ENCODE peak calls at places on chromosome 17, in six cellular contexts. One of them, this sample, is unnamed.

GRCh38 chr17:52357855-52358254 is 199.3 kb upstream of the CA10 start:
- DNase-seq in lower lobe of right lung: no peak
- DNase-seq in fibroblast of mammary gland: no peak
- DNase-seq in bronchial epithelial cell: no peak
- DNase-seq in fibroblast of lung: no peak
- DNase-seq in prostate gland: no peak
- DNase-seq in this sample: no peak

GRCh38 chr17:83152745-83153611 is 73.6 kb downstream of the METRNL start:
- DNase-seq in prostate gland: no peak
- DNase-seq in fibroblast of lung: no peak
- DNase-seq in lower lobe of right lung: peak; percentile 77
- DNase-seq in bronchial epithelial cell: no peak
- DNase-seq in fibroblast of mammary gland: no peak
- DNase-seq in this sample: no peak

GRCh38 chr17:8029121-8029520 is 9.7 kb upstream of the ALOX15B start:
- DNase-seq in lower lobe of right lung: no peak
- DNase-seq in bronchial epithelial cell: peak; percentile 84
- DNase-seq in fibroblast of mammary gland: peak; percentile 60
- DNase-seq in fibroblast of lung: no peak
- DNase-seq in prostate gland: no peak
- DNase-seq in this sample: no peak

GRCh38 chr17:52751051-52751450 is 592.5 kb upstream of the CA10 start:
- DNase-seq in fibroblast of lung: no peak
- DNase-seq in prostate gland: no peak
- DNase-seq in fibroblast of mammary gland: no peak
- DNase-seq in lower lobe of right lung: no peak
- DNase-seq in bronchial epithelial cell: no peak
- DNase-seq in this sample: no peak

GRCh38 chr17:20300399-20301037 is 166.8 kb downstream of the LGALS9B start:
- DNase-seq in fibroblast of mammary gland: peak; percentile 77
- DNase-seq in bronchial epithelial cell: no peak
- DNase-seq in fibroblast of lung: no peak
- DNase-seq in prostate gland: no peak
- DNase-seq in lower lobe of right lung: no peak
- DNase-seq in this sample: peak; percentile 35

GRCh38 chr17:53006006-53006405 is 816.7 kb upstream of the KIF2B start:
- DNase-seq in fibroblast of mammary gland: no peak
- DNase-seq in prostate gland: no peak
- DNase-seq in fibroblast of lung: no peak
- DNase-seq in lower lobe of right lung: no peak
- DNase-seq in bronchial epithelial cell: no peak
- DNase-seq in this sample: no peak

GRCh38 chr17:3920940-3921852 is 4.9 kb upstream of the P2RX1 start:
- DNase-seq in bronchial epithelial cell: no peak
- DNase-seq in fibroblast of mammary gland: no peak
- DNase-seq in prostate gland: no peak
- DNase-seq in lower lobe of right lung: no peak
- DNase-seq in fibroblast of lung: no peak
- DNase-seq in this sample: no peak

GRCh38 chr17:60164697-60165096 is 14.9 kb downstream of the CA4 start:
- DNase-seq in lower lobe of right lung: no peak
- DNase-seq in fibroblast of mammary gland: no peak
- DNase-seq in prostate gland: no peak
- DNase-seq in fibroblast of lung: no peak
- DNase-seq in bronchial epithelial cell: no peak
- DNase-seq in this sample: no peak

GRCh38 chr17:57514614-57515013 is 230.5 kb downstream of the CCDC182 start:
- DNase-seq in prostate gland: no peak
- DNase-seq in fibroblast of mammary gland: no peak
- DNase-seq in lower lobe of right lung: no peak
- DNase-seq in bronchial epithelial cell: peak; percentile 37
- DNase-seq in fibroblast of lung: no peak
- DNase-seq in this sample: no peak

GRCh38 chr17:37696366-37696765 is 48.5 kb downstream of the HNF1B start:
- DNase-seq in prostate gland: no peak
- DNase-seq in bronchial epithelial cell: no peak
- DNase-seq in fibroblast of lung: no peak
- DNase-seq in lower lobe of right lung: no peak
- DNase-seq in fibroblast of mammary gland: no peak
- DNase-seq in this sample: no peak

GRCh38 chr17:50210249-50211225 is 9.1 kb upstream of the COL1A1 start:
- DNase-seq in prostate gland: no peak
- DNase-seq in fibroblast of mammary gland: peak; percentile 99
- DNase-seq in lower lobe of right lung: no peak
- DNase-seq in fibroblast of lung: peak; percentile 98
- DNase-seq in bronchial epithelial cell: peak; percentile 61
- DNase-seq in this sample: peak; percentile 97

GRCh38 chr17:82184761-82185160 is 27.9 kb downstream of the CCDC57 start:
- DNase-seq in prostate gland: no peak
- DNase-seq in lower lobe of right lung: peak; percentile 34
- DNase-seq in fibroblast of mammary gland: no peak
- DNase-seq in fibroblast of lung: no peak
- DNase-seq in bronchial epithelial cell: no peak
- DNase-seq in this sample: no peak

GRCh38 chr17:82061047-82061925 is 4.3 kb downstream of the DUS1L start:
- DNase-seq in fibroblast of mammary gland: no peak
- DNase-seq in fibroblast of lung: no peak
- DNase-seq in bronchial epithelial cell: no peak
- DNase-seq in prostate gland: peak; percentile 49
- DNase-seq in lower lobe of right lung: no peak
- DNase-seq in this sample: no peak

GRCh38 chr17:40534431-40535189 is 30.7 kb downstream of the CCR7 start:
- DNase-seq in lower lobe of right lung: no peak
- DNase-seq in prostate gland: no peak
- DNase-seq in bronchial epithelial cell: no peak
- DNase-seq in fibroblast of mammary gland: peak; percentile 40
- DNase-seq in fibroblast of lung: peak; percentile 36
- DNase-seq in this sample: no peak

GRCh38 chr17:32590974-32591373 is 104.2 kb downstream of the CDK5R1 start:
- DNase-seq in bronchial epithelial cell: no peak
- DNase-seq in prostate gland: no peak
- DNase-seq in fibroblast of lung: no peak
- DNase-seq in fibroblast of mammary gland: no peak
- DNase-seq in lower lobe of right lung: no peak
- DNase-seq in this sample: no peak

GRCh38 chr17:32586666-32587065 is 99.9 kb downstream of the CDK5R1 start:
- DNase-seq in fibroblast of lung: no peak
- DNase-seq in fibroblast of mammary gland: peak; percentile 51
- DNase-seq in bronchial epithelial cell: peak; percentile 28
- DNase-seq in lower lobe of right lung: no peak
- DNase-seq in prostate gland: no peak
- DNase-seq in this sample: no peak

GRCh38 chr17:32591428-32591827 is 104.6 kb downstream of the CDK5R1 start:
- DNase-seq in lower lobe of right lung: no peak
- DNase-seq in fibroblast of lung: no peak
- DNase-seq in prostate gland: no peak
- DNase-seq in fibroblast of mammary gland: no peak
- DNase-seq in bronchial epithelial cell: no peak
- DNase-seq in this sample: no peak

GRCh38 chr17:32588135-32588534 is 101.3 kb downstream of the CDK5R1 start:
- DNase-seq in fibroblast of mammary gland: no peak
- DNase-seq in lower lobe of right lung: no peak
- DNase-seq in prostate gland: no peak
- DNase-seq in fibroblast of lung: no peak
- DNase-seq in bronchial epithelial cell: no peak
- DNase-seq in this sample: no peak

GRCh38 chr17:32588982-32589381 is 102.2 kb downstream of the CDK5R1 start:
- DNase-seq in prostate gland: no peak
- DNase-seq in bronchial epithelial cell: no peak
- DNase-seq in fibroblast of mammary gland: no peak
- DNase-seq in lower lobe of right lung: no peak
- DNase-seq in fibroblast of lung: no peak
- DNase-seq in this sample: no peak
- TF ChIP-seq CTCF in prostate gland: no peak
- TF ChIP-seq CTCF in bronchial epithelial cell: peak; percentile 20
- TF ChIP-seq CTCF in fibroblast of mammary gland: peak; percentile 10
- TF ChIP-seq CTCF in lower lobe of right lung: no peak
- TF ChIP-seq CTCF in fibroblast of lung: no peak
- TF ChIP-seq CTCF in this sample: no peak

DNA sequence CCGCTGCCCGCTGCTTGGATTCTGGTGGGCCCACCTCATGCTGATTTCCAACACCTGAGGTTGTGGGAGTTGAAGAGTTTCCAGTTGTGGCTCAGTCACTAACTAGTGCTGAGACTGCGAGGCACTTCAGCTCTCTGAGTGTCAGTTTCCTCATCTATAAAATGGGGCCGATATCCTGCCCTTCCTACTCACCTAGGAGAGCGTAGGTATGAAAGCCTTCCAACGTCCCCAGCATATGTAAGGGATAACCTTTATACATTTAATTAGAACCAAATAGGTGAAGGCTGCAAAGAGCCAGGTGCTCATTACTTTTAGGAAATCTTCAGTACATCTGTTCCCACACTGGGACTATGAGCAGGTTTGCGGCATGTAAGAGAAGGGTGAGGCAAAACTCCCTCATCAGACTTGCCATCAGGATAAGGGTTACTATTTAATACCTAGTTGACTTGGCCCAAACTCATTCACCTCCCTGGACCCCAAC is 782 bp upstream of the KIF18B start:
- DNase-seq in lower lobe of right lung: no peak
- DNase-seq in fibroblast of lung: no peak
- DNase-seq in bronchial epithelial cell: no peak
- DNase-seq in prostate gland: no peak
- DNase-seq in fibroblast of mammary gland: no peak
- DNase-seq in this sample: no peak
- TF ChIP-seq CTCF in lower lobe of right lung: no peak
- TF ChIP-seq CTCF in fibroblast of lung: no peak
- TF ChIP-seq CTCF in bronchial epithelial cell: no peak
- TF ChIP-seq CTCF in prostate gland: no peak
- TF ChIP-seq CTCF in fibroblast of mammary gland: no peak
- TF ChIP-seq CTCF in this sample: no peak

DNA sequence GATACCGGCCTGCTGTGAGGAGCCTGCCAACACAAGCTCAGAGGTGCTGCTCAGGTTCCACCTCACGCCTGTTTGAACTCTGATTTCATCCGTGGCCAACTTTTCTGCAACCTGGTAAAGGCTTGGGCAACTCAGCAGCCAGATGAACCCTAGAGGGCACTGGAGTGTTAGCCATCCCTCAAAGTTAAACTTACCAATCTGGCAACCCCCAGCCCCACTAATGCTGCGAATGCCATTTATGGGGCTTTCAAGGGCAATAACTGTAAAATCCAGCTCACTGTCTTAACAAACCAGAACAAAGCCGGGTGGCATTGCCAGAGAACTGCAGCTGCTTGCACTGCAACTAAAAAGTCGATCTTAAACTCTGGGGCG is 105.5 kb downstream of the AXIN2 start:
- DNase-seq in fibroblast of lung: peak; percentile 41
- DNase-seq in fibroblast of mammary gland: peak; percentile 6
- DNase-seq in prostate gland: peak; percentile 18
- DNase-seq in bronchial epithelial cell: no peak
- DNase-seq in lower lobe of right lung: no peak
- DNase-seq in this sample: peak; percentile 48
- TF ChIP-seq CTCF in fibroblast of lung: peak; percentile 57
- TF ChIP-seq CTCF in fibroblast of mammary gland: peak; percentile 22
- TF ChIP-seq CTCF in prostate gland: peak; percentile 27
- TF ChIP-seq CTCF in bronchial epithelial cell: peak; percentile 23
- TF ChIP-seq CTCF in lower lobe of right lung: peak; percentile 39
- TF ChIP-seq CTCF in this sample: peak; percentile 42

DNA sequence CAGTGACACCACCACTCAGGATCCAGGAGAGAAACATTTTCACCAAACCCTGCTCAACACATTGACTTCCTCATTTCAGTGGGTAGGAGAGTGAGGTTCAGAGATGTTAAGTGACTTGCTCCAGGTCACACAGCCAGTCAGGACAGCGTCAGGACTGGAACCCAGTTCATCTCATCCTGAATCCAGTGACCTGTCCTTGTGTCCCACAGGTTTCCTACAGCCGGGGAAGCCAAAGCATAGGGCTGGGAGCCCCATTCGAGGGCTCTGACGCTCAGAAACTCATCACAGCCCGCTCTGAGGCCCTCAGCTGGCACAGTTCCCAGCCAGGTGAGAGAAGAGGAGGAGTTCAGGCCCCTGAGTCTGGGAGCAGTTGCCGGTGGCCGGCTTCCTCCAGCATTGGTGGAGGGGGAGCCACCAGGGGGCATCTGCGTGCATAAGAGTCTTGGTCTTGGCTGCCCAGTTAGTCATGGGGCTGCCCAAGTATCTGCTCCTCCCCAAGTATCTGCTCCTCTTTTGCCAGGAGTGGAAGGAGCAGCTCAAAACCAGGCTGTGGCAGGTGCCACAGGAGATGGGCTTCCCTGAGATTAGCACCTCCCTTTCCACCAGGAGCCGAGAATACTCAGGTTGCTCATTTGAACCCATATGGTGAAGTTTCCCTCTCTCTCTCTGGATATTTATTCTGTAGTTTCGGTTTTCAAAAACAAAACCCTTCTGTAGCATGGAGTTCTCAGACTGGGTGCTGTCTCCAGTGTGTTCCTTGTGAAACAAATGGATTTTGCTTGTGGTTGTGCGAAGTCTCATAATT is 56.0 kb downstream of the TNFRSF13B start:
- DNase-seq in bronchial epithelial cell: peak; percentile 50
- DNase-seq in fibroblast of mammary gland: peak; percentile 44
- DNase-seq in fibroblast of lung: peak; percentile 5
- DNase-seq in prostate gland: no peak
- DNase-seq in lower lobe of right lung: peak; percentile 75
- DNase-seq in this sample: peak; percentile 40
- TF ChIP-seq CTCF in bronchial epithelial cell: peak; percentile 57
- TF ChIP-seq CTCF in fibroblast of mammary gland: peak; percentile 67
- TF ChIP-seq CTCF in fibroblast of lung: peak; percentile 45
- TF ChIP-seq CTCF in prostate gland: peak; percentile 12
- TF ChIP-seq CTCF in lower lobe of right lung: peak; percentile 46
- TF ChIP-seq CTCF in this sample: peak; percentile 54

DNA sequence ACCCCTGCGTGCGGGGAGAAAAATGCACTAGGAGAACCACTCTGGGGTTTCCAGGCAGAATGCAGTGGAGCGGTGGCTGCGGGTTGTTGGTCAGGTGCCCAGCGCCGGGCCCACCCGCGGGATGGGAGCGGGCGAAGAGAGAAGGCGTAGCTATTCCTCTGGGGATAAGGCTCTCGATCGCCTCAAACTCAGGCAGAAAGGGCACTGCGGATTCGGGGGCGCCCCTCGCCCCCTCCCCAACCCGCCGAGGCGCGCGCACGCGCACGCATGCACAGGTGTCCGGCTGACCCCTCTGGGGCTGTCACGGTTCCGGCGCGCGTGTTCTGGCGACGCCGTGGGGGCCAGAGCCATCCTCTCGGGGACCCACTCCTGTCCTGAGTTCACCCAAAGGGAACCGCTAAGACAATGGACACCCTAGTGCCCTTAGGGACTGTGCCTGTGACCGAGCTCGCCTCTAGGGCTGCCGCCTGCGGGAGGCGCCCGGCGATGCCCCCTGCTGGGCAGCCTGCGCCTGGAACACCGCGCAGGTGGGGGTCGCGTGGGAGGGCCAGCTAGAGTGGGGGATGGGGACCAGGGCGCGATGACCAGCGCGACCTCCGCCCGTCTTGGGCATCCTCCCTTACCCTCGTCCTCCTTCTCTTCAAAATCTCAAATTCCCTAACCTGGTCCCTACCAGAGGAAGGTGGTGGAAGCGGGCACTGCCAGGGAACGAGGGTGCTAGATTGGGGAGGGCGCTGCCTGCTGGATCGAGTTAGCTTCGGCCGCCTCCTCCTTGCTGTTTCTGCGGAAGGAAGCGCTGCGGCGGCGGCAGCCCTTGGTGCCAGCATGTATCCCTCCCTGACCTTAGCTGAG is 14.4 kb upstream of the CBX8 start:
- DNase-seq in fibroblast of mammary gland: no peak
- DNase-seq in lower lobe of right lung: no peak
- DNase-seq in bronchial epithelial cell: no peak
- DNase-seq in fibroblast of lung: no peak
- DNase-seq in prostate gland: no peak
- DNase-seq in this sample: no peak
- TF ChIP-seq CTCF in fibroblast of mammary gland: peak; percentile 30
- TF ChIP-seq CTCF in lower lobe of right lung: peak; percentile 46
- TF ChIP-seq CTCF in bronchial epithelial cell: peak; percentile 70
- TF ChIP-seq CTCF in fibroblast of lung: peak; percentile 55
- TF ChIP-seq CTCF in prostate gland: peak; percentile 54
- TF ChIP-seq CTCF in this sample: peak; percentile 45

GRCh38 chr17:31216053-31216751 is 80.8 kb downstream of the OMG start:
- DNase-seq in fibroblast of lung: peak; percentile 89
- DNase-seq in fibroblast of mammary gland: peak; percentile 83
- DNase-seq in bronchial epithelial cell: peak; percentile 55
- DNase-seq in prostate gland: no peak
- DNase-seq in lower lobe of right lung: no peak
- DNase-seq in this sample: peak; percentile 85
- TF ChIP-seq CTCF in fibroblast of lung: peak; percentile 22
- TF ChIP-seq CTCF in fibroblast of mammary gland: peak; percentile 36
- TF ChIP-seq CTCF in bronchial epithelial cell: no peak
- TF ChIP-seq CTCF in prostate gland: peak; percentile 66
- TF ChIP-seq CTCF in lower lobe of right lung: peak; percentile 62
- TF ChIP-seq CTCF in this sample: peak; percentile 38